ENCODE peak calls at places on chromosomes 7 and 10, in four cellular contexts. Z is endodermal cell, J is ovary, K is breast epithelium. A is an unnamed sample.

GRCh38 chr7:72032934-72033333 is 379.2 kb downstream of the CALN1 start:
- DNase-seq in J (no peak), Z (no peak), K (no peak), A (peak; percentile 62)

GRCh38 chr7:138449580-138449979 is 10.5 kb upstream of the TRIM24 start:
- DNase-seq in Z (peak; percentile 74), J (no peak), K (no peak), A (no peak)

GRCh38 chr10:129104266-129105045 is 362.6 kb upstream of the MGMT start:
- DNase-seq in K (no peak), J (no peak), Z (no peak), A (no peak)

GRCh38 chr7:106165328-106165727 is 53.2 kb upstream of the SYPL1 start:
- DNase-seq in Z (no peak), J (no peak), K (no peak), A (no peak)

GRCh38 chr10:32028710-32029109 is 27.5 kb downstream of the KIF5B start:
- DNase-seq in K (no peak), J (no peak), Z (no peak), A (no peak)

GRCh38 chr10:7563368-7563767 is 103.4 kb downstream of the ITIH5 start:
- DNase-seq in Z (no peak), J (peak; percentile 81), K (no peak), A (no peak)

GRCh38 chr7:78149787-78150186 is 351.2 kb downstream of the PHTF2 start:
- DNase-seq in J (no peak), K (no peak), Z (no peak), A (no peak)

GRCh38 chr10:33461295-33461640 is 126.8 kb upstream of the NRP1 start:
- DNase-seq in K (no peak), J (no peak), Z (no peak), A (no peak)

GRCh38 chr7:73978681-73979563 is 49.1 kb upstream of the ELN start:
- DNase-seq in K (no peak), J (peak; percentile 35), Z (peak; percentile 92), A (peak; percentile 36)

GRCh38 chr7:112484671-112485097 is 3.9 kb downstream of the LSMEM1 start:
- DNase-seq in K (peak; percentile 40), J (no peak), Z (no peak), A (no peak)

GRCh38 chr10:132264966-132265877 is 42.5 kb downstream of the STK32C start:
- DNase-seq in Z (no peak), K (no peak), J (peak; percentile 32), A (no peak)

GRCh38 chr10:12351889-12352288 is 2.5 kb downstream of the CAMK1D start:
- DNase-seq in K (no peak), J (no peak), Z (no peak), A (no peak)

GRCh38 chr7:99733448-99733847 is 1.5 kb downstream of the CYP3A7 start:
- DNase-seq in K (no peak), Z (peak; percentile 71), J (no peak), A (no peak)

GRCh38 chr10:46229144-46229563 is 57.6 kb upstream of the ANTXRL start:
- DNase-seq in Z (peak; percentile 87), J (peak; percentile 7), K (no peak), A (peak; percentile 30)

GRCh38 chr7:30469303-30469702 is 9.3 kb downstream of the NOD1 start:
- DNase-seq in Z (peak; percentile 90), K (peak; percentile 93), J (peak; percentile 86), A (no peak)

GRCh38 chr10:99976886-99977391 is 32.8 kb downstream of the DNMBP start:
- DNase-seq in Z (no peak), K (no peak), J (no peak), A (no peak)

GRCh38 chr7:130071701-130072622 is 1.6 kb downstream of the KLHDC10 start:
- DNase-seq in K (no peak), J (peak; percentile 43), Z (peak; percentile 80), A (no peak)

GRCh38 chr10:74058658-74059057 is 60.7 kb downstream of the VCL start:
- DNase-seq in K (no peak), J (no peak), Z (no peak), A (no peak)

GRCh38 chr7:66183700-66184099 is 21.4 kb upstream of the TPST1 start:
- DNase-seq in K (no peak), Z (no peak), J (no peak), A (no peak)

GRCh38 chr7:155816996-155817395 is 4.7 kb upstream of the SHH start:
- DNase-seq in K (no peak), J (no peak), Z (no peak), A (no peak)

GRCh38 chr7:155815332-155816191 is 3.3 kb upstream of the SHH start:
- DNase-seq in Z (peak; percentile 94), K (no peak), J (peak; percentile 47), A (no peak)

GRCh38 chr7:155814569-155815276 is 2.5 kb upstream of the SHH start:
- DNase-seq in J (no peak), Z (peak; percentile 49), K (no peak), A (no peak)

GRCh38 chr7:155818154-155818819 is 6.0 kb upstream of the SHH start:
- DNase-seq in Z (no peak), J (no peak), K (no peak), A (no peak)

GRCh38 chr7:155816192-155816508 is 3.9 kb upstream of the SHH start:
- DNase-seq in K (no peak), Z (no peak), J (no peak), A (no peak)
- H3K27me3 ChIP-seq in K (peaks cover 74% of the 10 kb centered on the region), Z (peaks cover 45% of the 10 kb centered on the region), J (no peaks in the 10 kb centered on the region), A (peaks cover 65% of the 10 kb centered on the region)

DNA sequence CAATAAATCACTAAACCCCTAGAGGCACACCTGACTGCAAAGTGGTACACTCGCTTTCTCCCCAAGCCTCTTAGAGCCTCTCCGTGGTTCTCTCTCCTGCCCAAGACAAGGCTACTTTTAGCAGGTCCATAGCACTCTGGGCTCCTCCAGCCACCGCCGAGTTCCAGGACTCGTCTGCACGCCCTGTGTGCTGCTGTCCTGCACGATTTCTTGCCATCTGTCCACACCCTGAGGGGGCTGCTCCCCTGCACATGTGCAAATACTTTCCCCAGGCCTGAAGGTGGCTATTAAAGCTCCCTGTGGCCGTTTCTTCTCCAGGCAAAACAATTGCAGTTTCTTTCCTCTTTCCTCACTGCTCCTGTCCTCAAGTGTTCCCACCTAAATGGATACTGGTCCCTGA is 414.3 kb downstream of the PLXNA4 start:
- DNase-seq in K (no peak), J (no peak), Z (no peak), A (no peak)
- H3K27me3 ChIP-seq in K (no peaks in the 10 kb centered on the region), J (no peaks in the 10 kb centered on the region), Z (no peaks in the 10 kb centered on the region), A (no peaks in the 10 kb centered on the region)

GRCh38 chr10:67282871-67283270 is 357.0 kb downstream of the LRRTM3 start:
- DNase-seq in J (no peak), Z (no peak), K (no peak), A (no peak)
- H3K27me3 ChIP-seq in J (no peaks in the 10 kb centered on the region), Z (no peaks in the 10 kb centered on the region), K (no peaks in the 10 kb centered on the region), A (no peaks in the 10 kb centered on the region)

DNA sequence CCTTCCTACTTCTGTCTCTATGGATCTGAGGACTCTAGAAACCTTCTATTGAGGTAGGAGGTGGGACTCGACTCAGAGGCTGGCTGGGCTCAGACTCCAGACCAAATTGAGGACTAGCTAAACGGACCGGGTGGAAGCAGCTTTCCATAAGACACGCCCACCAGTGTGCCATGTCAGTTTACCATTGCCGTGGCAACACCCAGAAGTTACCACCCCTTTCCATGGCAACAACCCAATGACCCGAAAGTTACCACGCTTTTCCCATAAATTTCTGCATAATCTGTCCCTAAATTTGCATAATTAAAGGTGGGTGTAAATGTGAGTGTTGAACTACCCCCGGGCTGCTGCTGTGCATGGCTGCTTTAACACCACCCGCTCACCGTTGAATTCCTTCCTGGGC is 58.9 kb downstream of the MICALL2 start:
- DNase-seq in Z (no peak), K (no peak), J (no peak), A (no peak)
- H3K27me3 ChIP-seq in Z (peaks cover 52% of the 10 kb centered on the region), K (peaks cover 73% of the 10 kb centered on the region), J (no peaks in the 10 kb centered on the region), A (peaks cover 75% of the 10 kb centered on the region)

GRCh38 chr10:78382047-78382446 is 348.4 kb downstream of the RPS24 start:
- DNase-seq in J (no peak), Z (no peak), K (no peak), A (no peak)
- H3K27me3 ChIP-seq in J (no peaks in the 10 kb centered on the region), Z (no peaks in the 10 kb centered on the region), K (no peaks in the 10 kb centered on the region), A (no peaks in the 10 kb centered on the region)

GRCh38 chr7:157691521-157692155 is 354.8 kb downstream of the DNAJB6 start:
- DNase-seq in Z (peak; percentile 74), J (peak; percentile 26), K (no peak), A (no peak)

GRCh38 chr7:157688439-157689268 is 351.9 kb downstream of the DNAJB6 start:
- DNase-seq in K (no peak), Z (peak; percentile 82), J (peak; percentile 23), A (no peak)

GRCh38 chr7:157689269-157690057 is 352.7 kb downstream of the DNAJB6 start:
- DNase-seq in Z (no peak), J (no peak), K (no peak), A (no peak)

GRCh38 chr7:157690833-157691382 is 354.1 kb downstream of the DNAJB6 start:
- DNase-seq in K (no peak), Z (peak; percentile 94), J (peak; percentile 45), A (peak; percentile 63)

DNA sequence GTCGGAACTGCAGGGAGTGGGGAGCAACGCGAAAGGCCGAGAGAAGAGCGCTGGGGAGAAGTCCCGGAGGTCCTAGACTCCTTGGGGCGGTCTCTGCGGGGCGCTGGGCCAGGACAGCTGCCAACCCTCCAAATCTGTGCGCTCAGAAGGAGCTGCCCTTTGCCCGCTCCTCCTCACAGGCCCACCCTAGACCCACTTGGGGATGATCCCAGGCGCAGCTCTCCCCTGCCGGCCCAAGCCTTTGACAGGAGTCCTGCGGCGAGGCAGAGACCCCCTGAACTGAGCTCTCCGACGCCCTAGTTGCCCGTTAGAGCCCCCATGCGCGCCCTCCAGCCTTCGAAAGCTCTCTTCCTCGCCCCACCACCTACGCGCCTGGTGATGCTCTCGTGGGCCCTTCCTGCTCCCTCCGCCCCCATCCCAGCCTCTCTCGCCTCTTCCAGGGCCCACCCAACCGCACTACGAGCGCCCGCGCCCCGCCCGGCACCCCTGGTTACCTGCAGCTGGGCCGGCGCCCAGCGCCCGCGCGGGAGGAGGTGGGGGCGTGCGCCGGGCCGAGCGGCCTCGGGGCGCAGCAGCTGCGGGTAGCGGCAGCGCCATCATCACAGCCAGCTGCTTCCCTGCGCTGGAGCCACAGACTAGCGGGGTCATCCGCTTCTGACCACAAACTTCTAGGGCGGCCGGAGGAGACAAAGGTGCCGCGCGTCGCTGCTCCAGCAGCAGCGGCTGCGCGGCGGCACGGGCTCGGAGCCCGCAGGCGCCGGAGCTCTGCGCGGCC is 353.4 kb downstream of the DNAJB6 start:
- DNase-seq in J (no peak), Z (peak; percentile 75), K (no peak), A (no peak)
- H3K27me3 ChIP-seq in J (peaks cover under 1% of the 10 kb centered on the region), Z (no peaks in the 10 kb centered on the region), K (peaks cover 84% of the 10 kb centered on the region), A (peaks cover 35% of the 10 kb centered on the region)

A was measured in dorsolateral prefrontal cortex.